ENCODE peak calls at places on chromosomes 2 and 18, in five cellular contexts. W is tibial nerve, S is psoas muscle, A is kidney, V is neural progenitor cell. X is an unnamed sample.

GRCh38 chr2:134683561-134684112 is 35.2 kb downstream of the TMEM163 start:
- DNase-seq in W (no peak), S (no peak), A (no peak), V (no peak), X (no peak)

GRCh38 chr2:17538844-17539554 is 1.5 kb upstream of the VSNL1 start:
- DNase-seq in W (no peak), S (peak; percentile 87), A (peak; percentile 83), V (peak; percentile 87), X (peak; percentile 85)

GRCh38 chr2:133213651-133214050 is 354.6 kb downstream of the NCKAP5 start:
- DNase-seq in W (no peak), S (no peak), A (no peak), V (no peak), X (no peak)

GRCh38 chr2:6493669-6494068 is 372.0 kb downstream of the CMPK2 start:
- DNase-seq in W (no peak), S (no peak), A (no peak), V (no peak), X (no peak)

GRCh38 chr2:68734688-68735525 is at the start of gene ARHGAP25:
- DNase-seq in W (peak; percentile 25), S (no peak), A (no peak), V (no peak), X (no peak)

GRCh38 chr2:37564356-37564755 is 107.1 kb downstream of the CDC42EP3 start:
- DNase-seq in W (no peak), S (no peak), A (no peak), V (no peak), X (no peak)

GRCh38 chr2:60738679-60739078 is 17.4 kb upstream of the PAPOLG start:
- DNase-seq in W (no peak), S (no peak), A (no peak), V (no peak), X (no peak)

GRCh38 chr18:3923750-3924149 is 473.8 kb downstream of the TGIF1 start:
- DNase-seq in W (no peak), S (no peak), A (no peak), V (no peak), X (no peak)

GRCh38 chr18:76384114-76384790 is 110.8 kb downstream of the ZNF516 start:
- DNase-seq in W (no peak), S (no peak), A (no peak), V (no peak), X (no peak)

GRCh38 chr2:212919238-212919637 is 232.2 kb downstream of the IKZF2 start:
- DNase-seq in W (no peak), S (no peak), A (no peak), V (no peak), X (no peak)

GRCh38 chr2:64942693-64943092 is 46.5 kb upstream of the SLC1A4 start:
- DNase-seq in W (no peak), S (peak; percentile 61), A (no peak), V (no peak), X (no peak)

GRCh38 chr2:140851258-140851657 is 1279.6 kb downstream of the LRP1B start:
- DNase-seq in W (no peak), S (no peak), A (no peak), V (no peak), X (no peak)

GRCh38 chr2:237141556-237141955 is 55.9 kb downstream of the COPS8 start:
- DNase-seq in W (no peak), S (peak; percentile 42), A (no peak), V (no peak), X (peak; percentile 15)

GRCh38 chr2:14804912-14805311 is 172.4 kb downstream of the LRATD1 start:
- DNase-seq in W (no peak), S (no peak), A (no peak), V (no peak), X (no peak)

GRCh38 chr2:890791-891190 is 59.9 kb upstream of the SNTG2 start:
- DNase-seq in W (no peak), S (no peak), A (no peak), V (no peak), X (no peak)

GRCh38 chr2:47008381-47009280 is 93.0 kb upstream of the MCFD2 start:
- DNase-seq in W (no peak), S (peak; percentile 71), A (peak; percentile 90), V (peak; percentile 73), X (no peak)

GRCh38 chr18:498901-499300 is 1.6 kb downstream of the COLEC12 start:
- DNase-seq in W (no peak), S (no peak), A (no peak), V (no peak), X (no peak)

GRCh38 chr2:113058411-113058994 is 495 bp upstream of the IL36RN start:
- DNase-seq in W (no peak), S (no peak), A (no peak), V (no peak), X (no peak)

GRCh38 chr2:29014811-29015414 is 33.8 kb downstream of the TOGARAM2 start:
- DNase-seq in W (peak; percentile 15), S (peak; percentile 86), A (peak; percentile 80), V (no peak), X (no peak)

GRCh38 chr2:98586466-98587140 is 21.7 kb downstream of the COA5 start:
- DNase-seq in W (no peak), S (peak; percentile 20), A (no peak), V (no peak), X (no peak)

GRCh38 chr2:85133751-85134254 is 611 bp downstream of the TCF7L1 start:
- DNase-seq in W (no peak), S (peak; percentile 78), A (peak; percentile 84), V (no peak), X (peak; percentile 79)

GRCh38 chr2:10008809-10009176 is 34.6 kb upstream of the KLF11 start:
- DNase-seq in W (no peak), S (no peak), A (no peak), V (no peak), X (peak; percentile 22)

GRCh38 chr18:37710731-37711130 is 145.1 kb upstream of the CELF4 start:
- DNase-seq in W (no peak), S (no peak), A (no peak), V (no peak), X (no peak)

GRCh38 chr2:198394208-198394607 is 589.8 kb downstream of the PLCL1 start:
- DNase-seq in W (no peak), S (no peak), A (no peak), V (no peak), X (no peak)

GRCh38 chr2:186582698-186583097 is 7.2 kb upstream of the ITGAV start:
- DNase-seq in W (no peak), S (no peak), A (no peak), V (no peak), X (no peak)

GRCh38 chr2:39469807-39470206 is 32.7 kb upstream of the MAP4K3 start:
- DNase-seq in W (no peak), S (no peak), A (no peak), V (peak; percentile 18), X (no peak)

GRCh38 chr2:57701391-57701791 is 345.2 kb upstream of the VRK2 start:
- DNase-seq in W (no peak), S (no peak), A (no peak), V (peak; percentile 52), X (no peak)
- TF ChIP-seq CTCF in W (no peak), S (no peak), A (no peak), V (peak; percentile 11), X (no peak)

DNA sequence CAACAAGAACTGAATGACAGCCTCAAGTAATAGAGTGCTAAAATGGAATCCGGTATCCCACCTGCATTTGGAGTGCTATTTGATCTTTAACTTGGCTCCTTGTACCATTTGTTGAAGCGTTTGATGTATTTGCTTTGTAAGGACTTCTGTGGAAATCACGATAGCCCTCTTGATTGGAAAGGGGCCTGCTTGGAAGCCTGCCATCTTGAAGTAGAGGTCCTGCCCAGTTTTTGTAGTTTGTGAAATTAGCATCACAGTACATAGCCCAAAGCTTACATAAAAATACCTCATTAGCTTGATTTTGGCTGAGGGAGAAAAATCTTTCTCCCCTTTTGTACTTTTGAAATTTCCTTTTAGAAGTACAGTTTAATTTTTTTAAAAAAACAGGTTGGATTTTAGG is 2.7 kb downstream of the CDCA7 start:
- DNase-seq in W (no peak), S (no peak), A (no peak), V (no peak), X (no peak)
- H3K4me3 ChIP-seq in W (no peak overlapping the region), S (no peak overlapping the region), A (no peak overlapping the region), V (no peak overlapping the region), X (no peak overlapping the region)

GRCh38 chr18:35231052-35231451 is 9.8 kb upstream of the ZNF397 start:
- DNase-seq in W (peak; percentile 90), S (peak; percentile 85), A (peak; percentile 64), V (peak; percentile 87), X (peak; percentile 77)
- H3K27ac ChIP-seq in W (peak overlapping the region; percentile 46), S (no peak overlapping the region), A (no peak overlapping the region), V (no peak overlapping the region), X (no peak overlapping the region)

DNA sequence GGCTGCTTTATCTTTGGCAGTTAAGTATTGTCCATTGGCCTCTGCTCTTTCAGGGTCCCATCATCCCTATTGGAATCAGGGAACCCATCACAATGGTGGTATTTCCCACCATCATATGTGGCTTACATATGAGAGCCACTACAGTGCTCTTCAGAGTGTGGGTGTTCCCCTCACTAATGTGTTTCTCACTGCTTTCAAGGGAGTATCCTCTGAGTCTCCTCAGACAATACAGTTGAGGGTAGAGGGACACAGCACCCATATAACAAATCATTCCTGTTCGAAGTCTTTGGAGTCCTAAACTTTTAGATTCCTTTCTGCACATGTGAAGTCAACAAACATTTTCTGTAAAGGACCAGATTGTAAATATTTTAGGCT is 48.7 kb upstream of the DNAJC10 start:
- DNase-seq in W (no peak), S (no peak), A (no peak), V (no peak), X (no peak)
- TF ChIP-seq CTCF in W (no peak), S (no peak), A (no peak), V (no peak), X (no peak)

DNA sequence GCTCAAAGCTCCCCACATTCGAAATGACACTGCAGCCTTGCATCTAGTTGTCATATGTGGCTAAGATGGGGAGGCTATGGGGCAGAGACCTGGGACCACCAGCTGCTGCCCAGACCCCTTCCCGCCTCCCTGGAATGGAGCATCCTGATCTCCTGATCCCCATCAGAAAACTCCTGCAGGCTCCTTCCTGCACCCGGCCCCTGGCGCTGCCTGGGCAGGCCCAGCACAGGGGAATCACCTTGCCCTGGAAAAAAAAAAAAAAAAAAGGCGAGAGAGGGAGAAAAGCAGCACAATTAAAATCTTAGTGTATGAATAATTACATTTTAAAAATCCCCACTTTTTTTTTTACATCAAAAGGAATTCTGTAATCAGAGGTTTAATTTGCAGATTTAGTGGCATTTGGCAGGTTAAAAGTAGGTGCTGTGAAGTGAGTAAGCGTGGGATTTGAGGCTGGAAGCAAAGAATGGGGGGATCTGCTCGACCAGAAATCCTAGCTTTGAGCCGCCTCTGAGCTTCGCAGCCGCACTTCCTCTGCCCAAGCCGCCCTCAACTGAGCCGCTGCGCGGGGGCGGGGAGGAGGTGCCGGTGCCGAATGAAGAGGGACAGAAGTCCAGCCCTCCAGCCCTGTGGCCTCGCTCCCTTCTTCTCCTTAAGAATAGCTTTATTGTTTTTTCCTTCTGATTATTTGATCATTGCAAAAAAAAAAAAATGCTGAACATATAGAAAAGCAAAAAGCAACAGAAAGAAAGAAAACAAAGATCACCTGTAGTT is 30.0 kb downstream of the THNSL2 start:
- DNase-seq in W (peak; percentile 26), S (no peak), A (no peak), V (peak; percentile 74), X (peak; percentile 85)
- H3K4me3 ChIP-seq in W (no peak overlapping the region), S (no peak overlapping the region), A (no peak overlapping the region), V (peak overlapping the region; percentile 12), X (no peak overlapping the region)

X was measured in upper lobe of right lung.